ENCODE peak calls at places on chromosome 1, in six cellular contexts. N, H, W, O, I and B are unnamed samples. For H3K9me3, the result is how much of the 10 kb centered on the place peaks cover.

GRCh38 chr1:155179107-155180031 is 5.7 kb downstream of the TRIM46 start:
- DNase-seq in N (no peak), H (no peak), W (peak), O (peak), I (no peak), B (no peak)

GRCh38 chr1:92951141-92951582 is 10.1 kb downstream of the DIPK1A start:
- DNase-seq in N (peak), H (no peak), W (no peak), O (no peak), I (no peak), B (peak)

GRCh38 chr1:82399093-82399492 is 598.4 kb downstream of the ADGRL2 start:
- DNase-seq in N (no peak), H (no peak), W (no peak), O (no peak), I (no peak), B (no peak)

GRCh38 chr1:218836264-218836663 is 337.4 kb upstream of the LYPLAL1 start:
- DNase-seq in N (no peak), H (no peak), W (no peak), O (no peak), I (no peak), B (no peak)

GRCh38 chr1:81414417-81415087 is 386.2 kb upstream of the ADGRL2 start:
- DNase-seq in N (no peak), H (peak), W (peak), O (peak), I (peak), B (peak)

GRCh38 chr1:209884249-209884648 is 53.8 kb upstream of the SYT14 start:
- DNase-seq in N (no peak), H (no peak), W (no peak), O (no peak), I (no peak), B (no peak)

GRCh38 chr1:53378061-53378460 is 50.2 kb upstream of the LRP8 start:
- DNase-seq in N (no peak), H (no peak), W (peak), O (peak), I (peak), B (no peak)

GRCh38 chr1:42334240-42335049 is 590 bp downstream of the FOXJ3 start:
- DNase-seq in N (no peak), H (peak), W (peak), O (peak), I (peak), B (peak)

GRCh38 chr1:38312753-38313152 is 266.2 kb upstream of the POU3F1 start:
- DNase-seq in N (no peak), H (no peak), W (no peak), O (no peak), I (no peak), B (no peak)

GRCh38 chr1:228090613-228091081 is 8.1 kb downstream of the ARF1 start:
- DNase-seq in N (no peak), H (no peak), W (peak), O (no peak), I (no peak), B (no peak)

GRCh38 chr1:17119076-17119743 is at the start of gene PADI2:
- DNase-seq in N (peak), H (peak), W (no peak), O (peak), I (no peak), B (peak)

GRCh38 chr1:230717251-230717650 is 3.3 kb upstream of the AGT start:
- DNase-seq in N (no peak), H (no peak), W (no peak), O (no peak), I (no peak), B (no peak)

GRCh38 chr1:17109897-17110554 is 9.2 kb downstream of the PADI2 start:
- DNase-seq in N (no peak), H (no peak), W (no peak), O (no peak), I (no peak), B (peak)

GRCh38 chr1:20875198-20875973 is 88.3 kb upstream of the HP1BP3 start:
- DNase-seq in N (no peak), H (no peak), W (no peak), O (no peak), I (no peak), B (no peak)

GRCh38 chr1:218895064-218895587 is 278.6 kb upstream of the LYPLAL1 start:
- DNase-seq in N (no peak), H (no peak), W (no peak), O (no peak), I (no peak), B (no peak)

GRCh38 chr1:90761781-90762589 is 44.9 kb upstream of the BARHL2 start:
- DNase-seq in N (no peak), H (no peak), W (no peak), O (no peak), I (no peak), B (no peak)

DNA sequence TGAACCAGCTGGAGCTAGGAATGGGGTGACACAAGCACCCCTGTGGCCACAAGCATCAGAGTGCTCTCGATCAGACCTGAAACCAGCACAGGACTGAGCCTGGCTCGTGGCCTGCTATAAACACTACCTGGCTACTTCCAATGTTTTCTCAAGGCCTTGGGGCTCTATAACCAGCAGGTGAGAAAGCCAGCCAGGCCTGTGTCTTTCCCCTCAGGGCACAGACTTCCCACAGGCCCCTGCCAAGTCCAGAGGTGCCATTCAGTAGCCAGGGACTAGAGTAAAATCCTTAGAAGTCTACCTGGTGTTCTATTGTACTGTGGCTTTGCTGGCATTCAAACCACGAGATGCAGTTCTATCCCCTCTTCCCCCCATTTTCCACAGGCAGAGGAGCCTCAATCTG is 22.6 kb downstream of the OR2G3 start:
- DNase-seq in N (no peak), H (no peak), W (no peak), O (no peak), I (no peak), B (no peak)
- H3K27ac ChIP-seq in N (no peak), H (no peak), W (no peak), O (no peak), I (no peak), B (no peak)

DNA sequence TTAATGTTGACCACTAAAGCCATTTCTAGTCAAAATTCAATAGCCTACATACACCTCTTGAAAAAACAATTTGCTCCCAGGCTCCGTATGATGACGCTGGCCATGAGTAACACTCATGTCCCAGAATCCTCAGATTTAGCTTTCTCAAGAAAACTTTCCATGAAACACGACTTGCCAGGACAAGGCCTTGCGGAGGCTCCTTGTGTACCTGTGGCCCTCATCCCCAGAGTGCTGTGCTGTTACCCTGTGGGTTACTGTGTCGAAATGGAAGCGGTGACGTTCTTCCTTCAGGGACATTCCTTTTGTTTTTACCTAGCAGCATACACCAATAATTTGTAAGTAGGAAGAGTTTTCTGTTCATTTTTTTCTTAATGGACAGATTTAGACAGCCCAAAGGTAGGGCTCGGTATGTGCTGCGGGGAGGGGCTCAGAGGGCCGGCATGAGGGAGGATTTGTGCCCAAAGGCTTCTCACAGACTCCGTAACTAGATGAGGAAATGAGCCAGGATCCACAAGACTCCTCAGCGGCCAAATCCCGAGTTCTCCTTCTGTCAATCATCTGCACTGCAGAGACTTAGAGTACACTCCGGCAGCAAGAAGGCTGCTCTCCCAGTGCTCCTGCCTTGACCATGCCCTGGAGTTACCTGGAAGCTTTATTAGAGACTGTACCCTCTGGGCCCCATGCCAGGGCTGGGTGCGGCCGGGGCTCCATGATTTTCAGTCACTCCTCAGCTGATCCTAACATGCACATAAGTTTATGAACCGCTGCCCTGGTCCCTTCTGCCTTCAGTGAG is 17.8 kb downstream of the GNG12 start:
- DNase-seq in N (no peak), H (no peak), W (no peak), O (peak), I (no peak), B (peak)
- H3K4me3 ChIP-seq in N (no peak), H (no peak), W (no peak), O (no peak), I (no peak), B (peak)

DNA sequence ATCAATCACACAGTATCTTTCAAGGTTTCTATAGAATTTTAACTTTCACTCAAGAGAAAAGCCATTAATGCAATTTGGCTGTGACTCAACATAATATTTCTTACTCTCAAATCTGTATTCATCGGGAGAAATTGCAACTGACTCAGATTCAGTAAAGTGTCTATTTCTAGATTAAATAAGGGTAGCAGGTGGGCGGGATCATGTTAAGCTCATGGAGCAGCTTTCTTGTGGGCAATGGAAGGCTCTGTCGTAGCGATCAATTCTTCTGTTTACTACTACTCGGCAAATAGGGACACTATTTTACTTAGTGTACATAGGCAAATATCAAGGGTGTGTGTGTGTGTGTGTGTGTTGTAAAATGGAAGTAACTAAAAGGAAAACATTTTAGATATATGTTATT is 423.6 kb upstream of the NEGR1 start:
- DNase-seq in N (no peak), H (no peak), W (no peak), O (no peak), I (no peak), B (no peak)
- H3K9me3 ChIP-seq in N (under half), H (under half), W (under half), O (under half), I (under half), B (under half)

DNA sequence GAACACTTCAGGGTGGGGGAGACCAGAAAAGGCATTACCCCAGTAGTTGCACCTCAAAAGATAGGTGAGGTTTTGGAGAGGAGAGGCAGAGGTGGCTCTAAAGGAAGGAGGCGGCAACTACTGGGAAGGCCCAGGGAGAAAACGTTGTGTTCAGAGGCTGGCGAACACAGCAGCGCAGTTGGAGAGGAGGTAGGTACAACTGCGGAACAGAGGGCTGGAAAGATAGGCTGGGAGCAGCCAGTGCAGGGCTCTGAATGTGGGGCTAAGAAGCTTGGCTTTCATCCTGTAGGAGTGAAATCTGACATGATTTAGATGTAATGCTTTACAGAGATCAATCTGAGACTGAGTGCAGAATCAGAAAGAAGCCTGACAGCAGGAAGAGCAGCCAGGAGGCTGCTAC is 13.0 kb downstream of the RIMS3 start:
- DNase-seq in N (no peak), H (no peak), W (no peak), O (no peak), I (no peak), B (no peak)
- H3K27ac ChIP-seq in N (no peak), H (no peak), W (no peak), O (no peak), I (no peak), B (no peak)

GRCh38 chr1:233326319-233326994 is 1.1 kb upstream of the MAP3K21 start:
- DNase-seq in N (no peak), H (no peak), W (no peak), O (peak), I (no peak), B (no peak)
- H3K4me3 ChIP-seq in N (no peak), H (peak), W (no peak), O (no peak), I (no peak), B (peak)

DNA sequence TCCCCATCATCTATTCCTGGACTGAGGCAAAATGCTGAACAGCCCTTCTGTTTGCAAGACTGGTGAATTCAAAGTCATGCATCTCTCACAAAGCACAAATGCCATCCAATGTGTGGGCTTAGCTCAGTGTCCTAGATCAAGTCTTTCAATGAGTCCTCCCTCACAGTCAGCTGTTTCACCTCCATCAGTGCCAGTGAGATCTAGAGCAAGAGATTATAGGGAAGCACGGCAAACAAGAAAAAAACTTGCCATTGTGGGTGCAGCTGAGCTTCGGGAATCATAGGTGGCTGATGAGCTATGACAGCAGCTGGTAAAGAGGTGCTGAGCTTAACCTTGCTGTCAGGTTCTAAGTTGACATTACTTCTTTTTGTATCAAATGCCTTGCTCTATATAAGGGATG is 130.2 kb downstream of the LMX1A start:
- DNase-seq in N (no peak), H (no peak), W (no peak), O (no peak), I (no peak), B (no peak)
- H3K9me3 ChIP-seq in N (under half), H (under half), W (under half), O (under half), I (under half), B (under half)

DNA sequence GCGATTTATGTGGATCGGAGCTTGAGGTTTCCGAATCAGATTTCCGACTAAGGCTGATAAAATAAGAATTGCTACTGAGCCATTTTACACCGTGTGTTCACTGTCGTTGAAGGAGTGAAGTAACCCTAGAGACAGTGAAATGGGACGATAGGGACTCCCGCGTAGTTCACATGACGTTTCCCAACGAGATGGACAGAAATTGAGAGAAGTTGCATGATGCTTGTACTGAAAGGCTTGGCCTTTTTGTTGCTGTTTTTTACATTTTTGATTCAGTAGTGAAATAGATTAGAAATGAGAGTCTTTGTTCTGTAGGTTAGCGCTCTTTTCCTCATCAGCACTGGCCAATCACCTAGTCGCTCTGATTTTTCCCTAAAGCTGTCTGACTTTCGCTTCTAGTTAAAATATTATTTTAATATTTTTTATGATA is 1.3 kb downstream of the KHDRBS1 start:
- DNase-seq in N (peak), H (no peak), W (no peak), O (no peak), I (no peak), B (no peak)
- H3K27ac ChIP-seq in N (peak), H (peak), W (peak), O (peak), I (peak), B (peak)

GRCh38 chr1:159141584-159142518 is 29.6 kb upstream of the CADM3 start:
- DNase-seq in N (no peak), H (no peak), W (no peak), O (no peak), I (no peak), B (no peak)
- H3K4me3 ChIP-seq in N (no peak), H (no peak), W (no peak), O (no peak), I (no peak), B (no peak)

GRCh38 chr1:125065092-125065820 is 3880.5 kb downstream of the SRGAP2C start:
- DNase-seq in N (no peak), H (no peak), W (peak), O (no peak), I (no peak), B (no peak)
- H3K9me3 ChIP-seq in N (under half), H (under half), W (under half), O (under half), I (under half), B (under half)